ENCODE peak calls at places on chromosomes 5 and 9, in nine cellular contexts. V is Peyer's patch; E is uterus; O is transverse colon; I is tibial artery; T is effector memory CD4-positive, alpha-beta T cell; D is CD8-positive, alpha-beta T cell; C is heart right ventricle; H is GM23248. Y is an unnamed sample. For H3K27me3, the result is how much of the 10 kb centered on the place peaks cover.

GRCh38 chr9:124574944-124575343 is 67.7 kb upstream of the NR5A1 start:
- DNase-seq in V (no peak), E (no peak), O (no peak), I (no peak), T (no peak), D (no peak), C (no peak), H (peak), Y (no peak)

GRCh38 chr5:112143684-112144083 is 275.4 kb downstream of the EPB41L4A start:
- DNase-seq in V (no peak), E (no peak), O (no peak), I (no peak), T (no peak), D (no peak), C (no peak), H (no peak), Y (no peak)

GRCh38 chr5:151019331-151019730 is 1.1 kb upstream of the GPX3 start:
- DNase-seq in V (no peak), E (no peak), O (no peak), I (peak), T (no peak), D (no peak), C (no peak), H (no peak), Y (no peak)

GRCh38 chr9:23343226-23343625 is 482.8 kb downstream of the ELAVL2 start:
- DNase-seq in V (no peak), E (no peak), O (no peak), I (no peak), T (no peak), D (no peak), C (no peak), H (no peak), Y (no peak)

GRCh38 chr5:135458921-135459331 is 6.8 kb upstream of the TIFAB start:
- DNase-seq in V (peak), E (no peak), O (peak), I (peak), T (no peak), D (no peak), C (no peak), H (peak), Y (peak)

GRCh38 chr5:14595877-14596276 is 14.3 kb downstream of the OTULINL start:
- DNase-seq in V (no peak), E (no peak), O (no peak), I (no peak), T (no peak), D (no peak), C (no peak), H (no peak), Y (no peak)

GRCh38 chr5:142095651-142096330 is 12.8 kb upstream of the NDFIP1 start:
- DNase-seq in V (peak), E (no peak), O (peak), I (no peak), T (peak), D (peak), C (no peak), H (peak), Y (no peak)

GRCh38 chr5:86613459-86613858 is 4.3 kb upstream of the COX7C start:
- DNase-seq in V (no peak), E (no peak), O (no peak), I (no peak), T (no peak), D (no peak), C (no peak), H (peak), Y (no peak)

GRCh38 chr9:76571288-76572204 is 112.6 kb downstream of the GCNT1 start:
- DNase-seq in V (no peak), E (no peak), O (peak), I (no peak), T (no peak), D (no peak), C (peak), H (peak), Y (peak)

GRCh38 chr5:54965806-54966205 is 19.6 kb downstream of the ESM1 start:
- DNase-seq in V (no peak), E (no peak), O (no peak), I (no peak), T (no peak), D (no peak), C (no peak), H (no peak), Y (no peak)

GRCh38 chr5:146344155-146345118 is 5.8 kb downstream of the POU4F3 start:
- DNase-seq in V (no peak), E (no peak), O (no peak), I (no peak), T (no peak), D (no peak), C (peak), H (no peak), Y (no peak)

GRCh38 chr5:167580608-167581007 is 710.8 kb upstream of the WWC1 start:
- DNase-seq in V (no peak), E (no peak), O (no peak), I (no peak), T (no peak), D (no peak), C (no peak), H (no peak), Y (no peak)

GRCh38 chr5:143094087-143094511 is 309.4 kb downstream of the NR3C1 start:
- DNase-seq in V (no peak), E (no peak), O (no peak), I (no peak), T (no peak), D (no peak), C (no peak), H (no peak), Y (no peak)

GRCh38 chr5:1133510-1134255 is 21.8 kb upstream of the SLC12A7 start:
- DNase-seq in V (no peak), E (no peak), O (no peak), I (no peak), T (no peak), D (no peak), C (peak), H (peak), Y (no peak)

GRCh38 chr9:77978086-77978781 is 53.4 kb downstream of the GNAQ start:
- DNase-seq in V (no peak), E (no peak), O (no peak), I (no peak), T (no peak), D (no peak), C (no peak), H (no peak), Y (no peak)

GRCh38 chr5:81750308-81751008 is 439 bp downstream of the SSBP2 start:
- DNase-seq in V (peak), E (no peak), O (peak), I (no peak), T (peak), D (peak), C (no peak), H (peak), Y (peak)

GRCh38 chr5:1987471-1987870 is 104.7 kb upstream of the IRX4 start:
- DNase-seq in V (no peak), E (no peak), O (no peak), I (no peak), T (no peak), D (no peak), C (no peak), H (no peak), Y (no peak)

GRCh38 chr5:27020965-27021364 is 17.4 kb downstream of the CDH9 start:
- DNase-seq in V (no peak), E (no peak), O (no peak), I (no peak), T (no peak), D (no peak), C (no peak), H (peak), Y (no peak)

GRCh38 chr9:115262477-115262876 is 144.5 kb upstream of the TNC start:
- DNase-seq in V (peak), E (peak), O (peak), I (no peak), T (no peak), D (no peak), C (peak), H (peak), Y (no peak)

GRCh38 chr5:68932830-68933434 is 160.9 kb upstream of the SLC30A5 start:
- DNase-seq in V (no peak), E (no peak), O (no peak), I (no peak), T (no peak), D (no peak), C (no peak), H (no peak), Y (no peak)

GRCh38 chr5:52997424-52997823 is 8.3 kb downstream of the ITGA2 start:
- DNase-seq in V (no peak), E (no peak), O (no peak), I (no peak), T (no peak), D (no peak), C (no peak), H (peak), Y (no peak)

GRCh38 chr5:169577966-169578365 is 5.6 kb upstream of the SPDL1 start:
- DNase-seq in V (no peak), E (no peak), O (no peak), I (no peak), T (no peak), D (no peak), C (no peak), H (peak), Y (no peak)

GRCh38 chr5:129077433-129078075 is 17.0 kb upstream of the ISOC1 start:
- DNase-seq in V (no peak), E (no peak), O (no peak), I (no peak), T (no peak), D (no peak), C (no peak), H (no peak), Y (no peak)

GRCh38 chr5:124402144-124402581 is 344.3 kb downstream of the ZNF608 start:
- DNase-seq in V (peak), E (peak), O (peak), I (no peak), T (no peak), D (no peak), C (no peak), H (peak), Y (peak)

GRCh38 chr5:5181650-5182324 is 41.7 kb downstream of the ADAMTS16 start:
- DNase-seq in V (no peak), E (no peak), O (no peak), I (no peak), T (no peak), D (no peak), C (no peak), H (no peak), Y (no peak)

GRCh38 chr5:157870837-157871834 is 12.2 kb upstream of the CLINT1 start:
- DNase-seq in V (no peak), E (no peak), O (no peak), I (no peak), T (no peak), D (no peak), C (no peak), H (peak), Y (no peak)

GRCh38 chr5:119532637-119533036 is 80.3 kb downstream of the HSD17B4 start:
- DNase-seq in V (no peak), E (no peak), O (no peak), I (no peak), T (no peak), D (no peak), C (no peak), H (no peak), Y (no peak)

GRCh38 chr9:27945386-27945785 is 372.1 kb upstream of the C9orf72 start:
- DNase-seq in V (no peak), E (no peak), O (no peak), I (no peak), T (no peak), D (no peak), C (no peak), H (peak), Y (no peak)

GRCh38 chr5:164346785-164347630 is 841.6 kb downstream of the MAT2B start:
- DNase-seq in V (no peak), E (no peak), O (no peak), I (no peak), T (no peak), D (no peak), C (no peak), H (no peak), Y (no peak)

GRCh38 chr5:42520957-42521356 is 97.7 kb downstream of the GHR start:
- DNase-seq in V (no peak), E (no peak), O (peak), I (no peak), T (no peak), D (no peak), C (no peak), H (no peak), Y (no peak)

GRCh38 chr9:117546894-117547293 is 132.0 kb upstream of the ASTN2 start:
- DNase-seq in V (peak), E (peak), O (peak), I (no peak), T (no peak), D (no peak), C (no peak), H (no peak), Y (no peak)

GRCh38 chr9:130313103-130313858 is 47.7 kb downstream of the HMCN2 start:
- DNase-seq in V (no peak), E (no peak), O (no peak), I (no peak), T (no peak), D (no peak), C (no peak), H (no peak), Y (peak)
- H3K27me3 ChIP-seq in V (under half), E (under half), O (under half), I (under half), T (under half), D (under half), C (under half), H (under half), Y (under half)

DNA sequence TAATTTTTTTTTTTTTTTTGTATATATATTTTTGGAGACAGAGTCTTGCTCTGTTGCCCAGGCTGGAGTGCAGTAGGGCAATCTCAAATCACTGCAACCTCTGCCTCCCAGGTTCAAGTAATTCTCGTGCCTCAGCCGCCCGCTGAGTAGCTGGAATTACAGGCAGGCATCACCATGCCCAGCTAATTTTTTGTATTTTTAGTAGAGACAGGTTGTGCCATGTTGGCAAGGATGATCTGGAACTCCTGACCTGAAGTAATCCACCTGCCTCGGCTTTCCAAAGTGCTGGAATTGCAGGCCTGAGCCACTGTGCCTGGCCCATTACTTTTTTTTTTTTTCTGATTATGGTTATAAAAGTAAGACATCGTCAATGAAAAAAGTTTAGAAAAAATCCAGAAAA is 84.0 kb upstream of the LMNB1 start:
- DNase-seq in V (no peak), E (no peak), O (no peak), I (no peak), T (no peak), D (no peak), C (no peak), H (no peak), Y (no peak)
- H3K27me3 ChIP-seq in V (under half), E (under half), O (under half), I (under half), T (under half), D (under half), C (under half), H (under half), Y (under half)

GRCh38 chr9:122029898-122030297 is 63.2 kb downstream of the TTLL11 start:
- DNase-seq in V (no peak), E (no peak), O (no peak), I (no peak), T (no peak), D (no peak), C (no peak), H (peak), Y (no peak)

GRCh38 chr9:122031157-122031556 is 62.0 kb downstream of the TTLL11 start:
- DNase-seq in V (no peak), E (no peak), O (no peak), I (no peak), T (no peak), D (no peak), C (no peak), H (no peak), Y (no peak)

GRCh38 chr9:122030357-122030756 is 62.8 kb downstream of the TTLL11 start:
- DNase-seq in V (no peak), E (no peak), O (no peak), I (no peak), T (no peak), D (no peak), C (no peak), H (no peak), Y (no peak)

GRCh38 chr9:122032346-122032745 is 60.8 kb downstream of the TTLL11 start:
- DNase-seq in V (no peak), E (no peak), O (no peak), I (no peak), T (no peak), D (no peak), C (no peak), H (no peak), Y (no peak)

GRCh38 chr9:122031806-122032205 is 61.3 kb downstream of the TTLL11 start:
- DNase-seq in V (no peak), E (no peak), O (no peak), I (no peak), T (no peak), D (no peak), C (no peak), H (peak), Y (no peak)
- H3K27me3 ChIP-seq in V (under half), E (under half), O (under half), I (under half), T (under half), D (under half), C (under half), H (under half), Y (under half)

GRCh38 chr5:175873090-175873454 is 1.7 kb downstream of the CPLX2 start:
- DNase-seq in V (no peak), E (no peak), O (no peak), I (no peak), T (no peak), D (no peak), C (no peak), H (no peak), Y (no peak)
- H3K27me3 ChIP-seq in V (under half), E (under half), O (half or more), I (under half), T (under half), D (under half), C (half or more), H (under half), Y (under half)

GRCh38 chr9:97851450-97851883 is 1.6 kb upstream of the FOXE1 start:
- DNase-seq in V (no peak), E (no peak), O (no peak), I (no peak), T (no peak), D (no peak), C (no peak), H (no peak), Y (no peak)

GRCh38 chr9:97853844-97854695 is 1.0 kb downstream of the FOXE1 start:
- DNase-seq in V (no peak), E (no peak), O (no peak), I (no peak), T (no peak), D (peak), C (no peak), H (peak), Y (no peak)

GRCh38 chr9:97852001-97852398 is 1.0 kb upstream of the FOXE1 start:
- DNase-seq in V (no peak), E (no peak), O (no peak), I (no peak), T (no peak), D (no peak), C (no peak), H (no peak), Y (no peak)

GRCh38 chr9:97853056-97853843 is at the start of gene FOXE1:
- DNase-seq in V (no peak), E (no peak), O (no peak), I (no peak), T (no peak), D (no peak), C (no peak), H (no peak), Y (no peak)

GRCh38 chr9:97852399-97853055 is 499 bp upstream of the FOXE1 start:
- DNase-seq in V (no peak), E (no peak), O (no peak), I (peak), T (no peak), D (no peak), C (no peak), H (no peak), Y (no peak)
- H3K27me3 ChIP-seq in V (half or more), E (under half), O (half or more), I (under half), T (half or more), D (half or more), C (half or more), H (half or more), Y (under half)

Y was measured in aorta.